ENCODE peak calls at places on chromosome 11, in five cellular contexts. R is K562, A is HepG2, L is GM12878, P is H1. G is an unnamed sample. For H3K4me1, the result is how much of the 10 kb centered on the place peaks cover.

GRCh38 chr11:118633319-118633690 is 25.9 kb downstream of the PHLDB1 start:
- DNase-seq in P (no peak), L (no peak), A (no peak), R (no peak), G (peak)

GRCh38 chr11:109040303-109040702 is 375.4 kb downstream of the DDX10 start:
- DNase-seq in P (peak), R (peak), A (peak), L (no peak), G (peak)

GRCh38 chr11:10488121-10488580 is 33.1 kb downstream of the AMPD3 start:
- DNase-seq in L (no peak), R (no peak), P (no peak), A (no peak), G (peak)

GRCh38 chr11:14345668-14346067 is 13.3 kb downstream of the RRAS2 start:
- DNase-seq in A (no peak), R (no peak), L (no peak), P (no peak), G (no peak)

GRCh38 chr11:61066645-61067044 is 35.6 kb upstream of the CD5 start:
- DNase-seq in L (no peak), P (no peak), A (no peak), R (no peak), G (no peak)

GRCh38 chr11:102186836-102187235 is 76.6 kb downstream of the YAP1 start:
- DNase-seq in L (no peak), P (no peak), R (no peak), A (peak), G (peak)

GRCh38 chr11:131659931-131660330 is 289.5 kb downstream of the NTM start:
- DNase-seq in L (no peak), P (no peak), A (no peak), R (no peak), G (no peak)

GRCh38 chr11:70625921-70626518 is 227.7 kb downstream of the CTTN start:
- DNase-seq in A (no peak), P (no peak), L (no peak), R (no peak), G (no peak)

GRCh38 chr11:88420165-88420781 is 82.7 kb upstream of the CTSC start:
- DNase-seq in P (no peak), R (peak), A (no peak), L (no peak), G (no peak)

GRCh38 chr11:73206751-73207280 is 11.3 kb upstream of the P2RY2 start:
- DNase-seq in L (no peak), R (no peak), A (no peak), P (no peak), G (no peak)

GRCh38 chr11:126172596-126173038 is 38.8 kb downstream of the RPUSD4 start:
- DNase-seq in R (no peak), L (no peak), A (no peak), P (no peak), G (no peak)

GRCh38 chr11:133636686-133637085 is 104.4 kb upstream of the OPCML start:
- DNase-seq in P (no peak), A (no peak), L (no peak), R (no peak), G (peak)

GRCh38 chr11:61602775-61603569 is 22.1 kb upstream of the SYT7 start:
- DNase-seq in P (no peak), R (peak), L (no peak), A (no peak), G (no peak)

GRCh38 chr11:9906043-9906791 is 242.3 kb downstream of the SWAP70 start:
- DNase-seq in R (no peak), A (peak), P (peak), L (no peak), G (peak)

GRCh38 chr11:133809525-133810178 is 35.7 kb downstream of the SPATA19 start:
- DNase-seq in P (no peak), A (no peak), L (no peak), R (no peak), G (peak)

GRCh38 chr11:108009497-108010360 is 1.0 kb downstream of the CUL5 start:
- DNase-seq in R (peak), L (no peak), A (peak), P (no peak), G (peak)

GRCh38 chr11:110093407-110094297 is 460 bp downstream of the ZC3H12C start:
- DNase-seq in P (no peak), A (peak), L (no peak), R (peak), G (peak)

GRCh38 chr11:75303544-75304224 is 47.8 kb downstream of the ARRB1 start:
- DNase-seq in R (no peak), L (no peak), P (no peak), A (no peak), G (no peak)
- TF ChIP-seq CREB1 in R (no peak), L (no peak), P (no peak), A (no peak), G (no peak)

DNA sequence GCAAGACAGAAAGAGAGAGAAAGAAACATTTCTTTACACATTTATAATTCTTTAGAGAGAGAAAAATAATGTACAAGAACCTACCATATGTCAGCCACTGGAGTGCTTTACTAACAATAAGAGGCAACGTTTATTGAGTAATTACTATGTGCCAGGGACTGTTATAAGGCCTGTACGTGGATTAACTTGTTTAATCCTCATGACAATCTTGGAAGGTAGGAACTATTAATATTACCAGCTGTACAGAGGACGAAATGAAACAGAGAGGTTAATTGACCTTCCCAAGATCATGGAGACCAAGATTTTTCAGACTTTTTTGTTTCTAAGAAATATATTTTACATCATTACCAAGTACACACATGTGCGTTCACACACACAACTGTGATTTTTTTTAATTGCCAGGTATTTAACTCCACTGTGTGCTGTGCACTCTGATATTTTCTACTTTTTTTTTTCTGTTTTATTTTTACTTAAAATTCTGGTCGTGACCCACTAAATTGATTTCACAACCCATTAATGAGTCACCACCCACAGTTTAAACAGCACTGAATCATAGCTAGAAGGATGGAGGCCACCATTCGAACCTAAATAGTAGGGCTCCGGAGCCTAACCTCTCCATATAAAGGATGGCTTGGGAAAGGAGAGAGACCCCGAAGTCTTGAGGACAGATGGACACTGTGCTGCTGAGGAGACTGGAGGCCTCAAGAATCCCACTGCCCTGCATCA is 21.4 kb downstream of the CREB3L1 start:
- DNase-seq in A (no peak), L (no peak), P (no peak), R (no peak), G (no peak)
- H3K4me1 ChIP-seq in A (under half), L (under half), P (under half), R (under half), G (under half)

DNA sequence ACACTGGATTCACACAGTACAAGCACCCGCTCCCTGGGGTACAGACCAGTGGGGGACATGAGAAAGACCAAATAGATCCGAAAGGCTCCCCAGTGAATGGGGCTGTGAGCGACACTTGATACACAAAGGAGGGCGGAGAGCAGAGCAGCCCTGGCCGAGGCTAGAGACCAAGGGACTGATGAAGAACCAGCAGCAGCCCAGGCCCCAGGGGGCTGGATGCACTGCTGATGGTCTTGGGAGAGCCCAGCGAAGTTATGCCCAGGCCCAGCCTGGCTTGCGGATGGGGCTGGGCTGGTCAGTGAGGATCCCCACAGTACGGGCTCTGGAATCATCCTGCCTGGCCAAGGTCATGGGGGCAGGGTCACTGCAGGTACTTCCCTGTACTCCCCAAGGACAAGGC is 23.2 kb downstream of the ARHGAP1 start:
- DNase-seq in L (no peak), P (no peak), R (no peak), A (no peak), G (no peak)
- H3K27ac ChIP-seq in L (no peak), P (no peak), R (no peak), A (no peak), G (peak)

GRCh38 chr11:49208006-49208721 is at the start of gene FOLH1:
- DNase-seq in A (no peak), L (no peak), R (no peak), P (no peak), G (peak)
- TF ChIP-seq CREB1 in A (no peak), L (no peak), R (no peak), P (no peak), G (no peak)

GRCh38 chr11:57436031-57436430 is 9.1 kb upstream of the SLC43A3 start:
- DNase-seq in L (no peak), R (no peak), A (no peak), P (no peak), G (no peak)

GRCh38 chr11:57440744-57441414 is 14.0 kb upstream of the SLC43A3 start:
- DNase-seq in A (peak), P (no peak), L (no peak), R (no peak), G (no peak)

GRCh38 chr11:57444362-57445074 is 15.8 kb upstream of the RTN4RL2 start:
- DNase-seq in L (no peak), A (no peak), R (peak), P (no peak), G (no peak)

GRCh38 chr11:57438345-57439280 is 11.7 kb upstream of the SLC43A3 start:
- DNase-seq in A (peak), P (no peak), R (no peak), L (no peak), G (no peak)

GRCh38 chr11:57439786-57440185 is 12.9 kb upstream of the SLC43A3 start:
- DNase-seq in L (no peak), R (no peak), A (no peak), P (no peak), G (no peak)
- H3K4me1 ChIP-seq in L (under half), R (under half), A (half or more), P (under half), G (under half)

GRCh38 chr11:6746626-6747025 is 25.1 kb downstream of the OR2AG2 start:
- DNase-seq in P (no peak), R (no peak), A (no peak), L (no peak), G (no peak)

GRCh38 chr11:6746086-6746618 is 25.6 kb downstream of the OR2AG2 start:
- DNase-seq in A (no peak), P (no peak), L (peak), R (no peak), G (no peak)

GRCh38 chr11:6745465-6746015 is 26.2 kb downstream of the OR2AG2 start:
- DNase-seq in R (no peak), P (no peak), A (no peak), L (peak), G (no peak)

GRCh38 chr11:6745018-6745417 is 26.8 kb downstream of the OR2AG2 start:
- DNase-seq in R (no peak), L (no peak), P (no peak), A (no peak), G (no peak)

DNA sequence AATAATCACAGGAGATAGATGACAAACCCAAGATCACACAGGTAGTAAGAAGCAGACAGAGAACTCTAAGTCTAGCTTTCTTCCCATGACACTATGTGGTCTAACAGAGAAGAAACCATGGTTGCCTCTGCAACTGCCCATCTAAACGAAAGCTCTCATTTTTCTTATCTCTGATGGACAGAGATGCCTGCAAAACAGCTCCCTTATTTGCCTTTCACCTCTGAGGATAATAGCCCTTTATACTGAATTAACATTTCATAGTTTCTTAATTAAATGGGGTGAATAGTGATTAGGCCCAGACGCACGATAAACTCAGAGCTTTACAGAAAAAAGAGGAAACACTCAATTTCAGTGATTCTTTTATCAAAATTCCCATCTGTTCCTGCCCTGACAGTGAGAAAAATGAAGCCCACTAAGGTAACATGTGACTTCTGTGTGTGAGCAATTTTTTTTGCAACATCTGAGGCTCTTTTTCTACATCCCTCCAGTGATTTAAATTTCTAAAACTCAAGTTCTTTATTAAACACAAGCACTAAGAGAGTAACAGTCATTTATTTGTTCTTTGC is 24.6 kb downstream of the OR2AG2 start:
- DNase-seq in A (no peak), P (no peak), L (no peak), R (no peak), G (no peak)
- H3K27ac ChIP-seq in A (no peak), P (no peak), L (peak), R (no peak), G (no peak)

G was measured in GM23338.